ENCODE peak calls at places on chromosomes 7 and 10, in six cellular contexts. D is left lung, V is IMR-90, N is astrocyte of the spinal cord, Z is AG04450, F is WERI-Rb-1. Y is an unnamed sample.

GRCh38 chr10:62037166-62037831 is 135.8 kb downstream of the ARID5B start:
- DNase-seq in F (no peak), D (no peak), N (peak; percentile 61), V (peak; percentile 72), Z (no peak), Y (no peak)

GRCh38 chr10:32155075-32155516 is 98.9 kb upstream of the KIF5B start:
- DNase-seq in D (no peak), N (peak; percentile 86), V (peak; percentile 63), F (no peak), Z (no peak), Y (no peak)

GRCh38 chr7:149724661-149725425 is 48.5 kb downstream of the ZNF467 start:
- DNase-seq in N (no peak), D (peak; percentile 43), F (no peak), V (no peak), Z (no peak), Y (no peak)

GRCh38 chr7:98879198-98879988 is 1.1 kb downstream of the TRRAP start:
- DNase-seq in D (no peak), V (peak; percentile 17), N (no peak), F (peak; percentile 60), Z (no peak), Y (no peak)

GRCh38 chr10:75505293-75505692 is 73.9 kb downstream of the LRMDA start:
- DNase-seq in N (no peak), D (no peak), V (no peak), F (no peak), Z (no peak), Y (no peak)

GRCh38 chr10:102796407-102797176 is 40.6 kb downstream of the CYP17A1 start:
- DNase-seq in Z (no peak), F (no peak), D (peak; percentile 91), V (peak; percentile 41), N (peak; percentile 51), Y (no peak)

GRCh38 chr7:22726345-22726848 is 603 bp upstream of the IL6 start:
- DNase-seq in V (peak; percentile 90), Z (peak; percentile 62), N (peak; percentile 92), D (no peak), F (peak; percentile 64), Y (no peak)

GRCh38 chr7:51311166-51311565 is 5.4 kb downstream of the COBL start:
- DNase-seq in D (no peak), F (peak; percentile 58), N (no peak), Z (no peak), V (no peak), Y (no peak)

GRCh38 chr10:43137701-43137970 is 609 bp upstream of the CSGALNACT2 start:
- DNase-seq in N (peak; percentile 60), F (peak; percentile 62), V (peak; percentile 46), Z (no peak), D (peak; percentile 87), Y (no peak)

GRCh38 chr10:63129888-63130287 is 3.2 kb upstream of the NRBF2 start:
- DNase-seq in D (no peak), V (no peak), F (no peak), N (no peak), Z (no peak), Y (no peak)

GRCh38 chr10:31134303-31134928 is 102.8 kb upstream of the ZNF438 start:
- DNase-seq in V (peak; percentile 92), N (peak; percentile 87), D (no peak), F (peak; percentile 82), Z (no peak), Y (no peak)

GRCh38 chr10:127259385-127259784 is 63.0 kb upstream of the INSYN2A start:
- DNase-seq in D (no peak), V (no peak), F (no peak), Z (no peak), N (no peak), Y (no peak)

GRCh38 chr10:61757525-61758397 is 95.0 kb downstream of the CABCOCO1 start:
- DNase-seq in D (no peak), N (peak; percentile 67), V (peak; percentile 73), F (no peak), Z (no peak), Y (peak; percentile 78)

GRCh38 chr10:72353028-72353962 is 1.4 kb downstream of the DNAJB12 start:
- DNase-seq in D (no peak), F (peak; percentile 80), V (peak; percentile 40), Z (no peak), N (peak; percentile 23), Y (no peak)

GRCh38 chr10:75024971-75025523 is 86.4 kb upstream of the SAMD8 start:
- DNase-seq in V (no peak), D (no peak), Z (no peak), F (no peak), N (no peak), Y (no peak)

GRCh38 chr7:118152632-118153031 is 31.3 kb upstream of the LSM8 start:
- DNase-seq in V (no peak), N (no peak), D (no peak), F (no peak), Z (no peak), Y (no peak)

GRCh38 chr7:11026452-11027359 is 53.0 kb downstream of the PHF14 start:
- DNase-seq in F (no peak), V (peak; percentile 0), N (no peak), Z (no peak), D (no peak), Y (no peak)

GRCh38 chr7:18128846-18129245 is 101.2 kb upstream of the PRPS1L1 start:
- DNase-seq in V (no peak), Z (no peak), F (no peak), N (no peak), D (no peak), Y (no peak)

GRCh38 chr7:82194011-82194410 is 249.6 kb downstream of the CACNA2D1 start:
- DNase-seq in V (peak; percentile 66), D (no peak), N (peak; percentile 25), Z (no peak), F (no peak), Y (peak; percentile 16)

GRCh38 chr7:155009570-155010157 is 6.7 kb upstream of the PAXIP1 start:
- DNase-seq in F (peak; percentile 51), D (no peak), Z (no peak), V (no peak), N (no peak), Y (no peak)

GRCh38 chr10:114548662-114549061 is 109.4 kb downstream of the ABLIM1 start:
- DNase-seq in V (peak; percentile 56), Z (no peak), N (peak; percentile 46), F (peak; percentile 65), D (no peak), Y (peak; percentile 16)

GRCh38 chr10:1515780-1516491 is 221.4 kb downstream of the ADARB2 start:
- DNase-seq in V (no peak), Z (no peak), F (no peak), D (no peak), N (no peak), Y (no peak)
- TF ChIP-seq CTCF in V (no peak), Z (no peak), F (no peak), D (no peak), N (no peak), Y (no peak)

GRCh38 chr10:33155720-33156638 is 178.5 kb downstream of the NRP1 start:
- DNase-seq in D (no peak), N (peak; percentile 72), V (peak; percentile 91), Z (peak; percentile 59), F (no peak), Y (peak; percentile 46)
- H3K4me3 ChIP-seq in D (no peak overlapping the region), N (no peak overlapping the region), V (no peak overlapping the region), Z (no peak overlapping the region), F (no peak overlapping the region), Y (no peak overlapping the region)

GRCh38 chr7:102317231-102318059 is 30.8 kb downstream of the SH2B2 start:
- DNase-seq in Z (no peak), N (no peak), V (no peak), D (peak; percentile 62), F (no peak), Y (no peak)
- TF ChIP-seq CTCF in Z (no peak), N (peak; percentile 5), V (no peak), D (no peak), F (peak; percentile 33), Y (no peak)

DNA sequence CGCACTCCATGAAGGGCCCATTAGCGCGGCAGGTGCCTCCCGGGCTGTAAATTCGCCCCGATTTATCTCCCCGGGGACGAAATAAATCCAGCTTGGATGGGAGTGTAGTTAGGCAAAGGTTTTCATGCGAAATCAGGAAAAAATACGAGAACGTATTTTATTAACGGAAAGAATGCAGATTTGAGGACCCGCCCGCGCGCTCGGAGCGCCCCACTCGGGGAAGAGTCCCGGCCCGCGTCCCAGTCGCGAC is 257 bp upstream of the NKX6-2 start:
- DNase-seq in N (no peak), V (no peak), D (no peak), Z (no peak), F (no peak), Y (no peak)
- H3K4me3 ChIP-seq in N (no peak overlapping the region), V (no peak overlapping the region), D (no peak overlapping the region), Z (no peak overlapping the region), F (peak overlapping the region; percentile 36), Y (no peak overlapping the region)

DNA sequence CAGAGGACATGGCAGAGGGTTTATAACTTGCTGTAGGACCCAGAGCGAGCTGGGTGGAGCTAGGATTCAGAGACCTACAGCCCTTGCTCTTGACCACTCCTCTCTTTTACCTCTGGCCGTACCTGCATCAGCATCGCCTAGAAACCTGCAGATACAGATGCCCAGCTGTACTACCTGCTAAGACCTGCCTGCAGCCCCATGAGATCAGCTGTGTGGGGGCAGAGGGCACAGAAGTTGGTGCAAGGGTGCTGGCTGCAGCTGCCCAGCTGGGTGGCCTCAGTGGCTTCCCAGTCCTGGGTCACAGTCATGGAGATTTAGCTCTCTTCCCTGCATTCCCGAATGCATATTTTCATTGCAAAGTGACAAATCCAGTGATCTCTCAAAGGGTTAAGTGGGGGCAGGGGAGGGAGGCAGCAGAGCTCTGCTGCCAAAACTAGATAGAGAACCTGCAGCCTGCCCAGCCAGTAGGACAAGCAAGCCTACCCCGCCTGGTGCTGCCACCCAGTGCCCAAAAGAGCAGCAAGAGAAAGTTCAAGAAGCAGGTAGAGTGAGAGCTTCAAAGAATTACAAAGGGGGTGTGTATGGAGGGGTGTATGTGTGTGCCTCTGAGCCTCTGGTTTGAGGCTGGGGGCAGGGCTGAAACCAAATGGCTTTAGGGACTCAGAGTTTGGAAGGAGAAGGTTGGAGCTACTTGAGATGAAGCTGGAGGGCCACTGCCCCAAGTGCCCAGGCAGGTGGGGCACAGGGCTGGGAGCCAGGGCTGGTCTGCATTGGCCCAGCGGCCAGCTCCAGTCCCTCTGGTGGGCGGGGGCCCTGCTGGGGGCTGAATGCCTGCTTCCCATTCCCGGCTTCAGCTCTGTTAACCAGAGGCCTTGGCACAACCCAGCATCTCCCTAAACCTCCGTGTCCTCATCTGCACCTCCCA is 6.8 kb downstream of the FAM241B start:
- DNase-seq in D (no peak), F (peak; percentile 63), Z (no peak), V (no peak), N (no peak), Y (no peak)
- TF ChIP-seq CTCF in D (no peak), F (peak; percentile 54), Z (peak; percentile 21), V (peak; percentile 10), N (peak; percentile 34), Y (peak; percentile 39)

GRCh38 chr7:141700291-141700847 is 1.6 kb downstream of the DENND11 start:
- DNase-seq in N (no peak), Z (no peak), D (no peak), F (no peak), V (no peak), Y (no peak)
- H3K4me3 ChIP-seq in N (no peak overlapping the region), Z (peak overlapping the region; percentile 77), D (no peak overlapping the region), F (no peak overlapping the region), V (no peak overlapping the region), Y (peak overlapping the region; percentile 69)